ENCODE peak calls at places on chromosomes 16 and 17, in eight cellular contexts. G is A549, J is transverse colon, D is tibial nerve, S is sigmoid colon, Z is upper lobe of left lung, T is stomach, I is SK-N-SH. R is an unnamed sample.

GRCh38 chr16:14211856-14212543 is 140.9 kb downstream of the MRTFB start:
- DNase-seq in T (no peak), J (no peak), I (no peak), D (no peak), Z (no peak), S (no peak), G (no peak), R (no peak)

GRCh38 chr16:84277244-84277823 is 17.3 kb upstream of the WFDC1 start:
- DNase-seq in S (peak), J (peak), T (peak), D (peak), G (peak), I (peak), Z (peak), R (peak)

GRCh38 chr17:73575470-73576235 is 68.6 kb downstream of the SDK2 start:
- DNase-seq in J (no peak), S (no peak), D (no peak), T (no peak), Z (no peak), G (no peak), I (peak), R (no peak)

GRCh38 chr16:68287276-68288251 is 23.2 kb downstream of the SLC7A6OS start:
- DNase-seq in I (no peak), S (peak), G (peak), J (no peak), D (peak), Z (peak), T (no peak), R (no peak)

GRCh38 chr17:40023590-40024292 is 8.5 kb downstream of the CSF3 start:
- DNase-seq in J (peak), D (no peak), I (no peak), G (no peak), T (peak), S (peak), Z (peak), R (no peak)

GRCh38 chr17:74259667-74260524 is 14.1 kb upstream of the DNAI2 start:
- DNase-seq in D (no peak), G (no peak), S (no peak), J (no peak), T (no peak), I (peak), Z (no peak), R (no peak)

GRCh38 chr16:12771341-12771798 is 32.3 kb downstream of the CPPED1 start:
- DNase-seq in T (peak), Z (no peak), D (no peak), S (no peak), I (no peak), G (no peak), J (no peak), R (peak)

GRCh38 chr16:14148569-14148968 is 77.5 kb downstream of the MRTFB start:
- DNase-seq in D (no peak), Z (no peak), S (no peak), G (peak), I (no peak), J (no peak), T (no peak), R (no peak)

GRCh38 chr17:77616243-77616731 is 342.2 kb upstream of the TNRC6C start:
- DNase-seq in D (no peak), G (peak), I (no peak), Z (no peak), J (no peak), S (no peak), T (no peak), R (no peak)

GRCh38 chr16:14302399-14303181 is 231.5 kb downstream of the MRTFB start:
- DNase-seq in Z (no peak), D (no peak), S (no peak), I (peak), T (no peak), J (peak), G (peak), R (no peak)

GRCh38 chr17:63943745-63944144 is 11.6 kb upstream of the CD79B start:
- DNase-seq in Z (no peak), I (no peak), J (no peak), T (no peak), S (no peak), D (no peak), G (no peak), R (no peak)

GRCh38 chr17:39306509-39307212 is 80.9 kb upstream of the STAC2 start:
- DNase-seq in J (no peak), G (no peak), Z (no peak), T (no peak), S (no peak), D (no peak), I (no peak), R (no peak)

GRCh38 chr16:26959416-26960009 is 107.2 kb upstream of the C16orf82 start:
- DNase-seq in T (no peak), G (no peak), S (no peak), J (no peak), Z (no peak), I (no peak), D (no peak), R (no peak)

GRCh38 chr17:16286009-16286946 is 67.0 kb downstream of the CENPV start:
- DNase-seq in J (peak), D (peak), I (peak), G (peak), T (peak), S (peak), Z (peak), R (peak)

GRCh38 chr16:35364263-35364662 is 1904.9 kb downstream of the TP53TG3F start:
- DNase-seq in J (no peak), Z (no peak), I (no peak), G (no peak), S (no peak), T (no peak), D (no peak), R (no peak)

GRCh38 chr17:58413684-58414083 is 3.6 kb downstream of the RNF43 start:
- DNase-seq in S (no peak), I (no peak), D (no peak), Z (no peak), G (no peak), T (no peak), J (no peak), R (no peak)

GRCh38 chr17:77851921-77852320 is 106.6 kb upstream of the TNRC6C start:
- DNase-seq in T (no peak), J (no peak), S (no peak), I (no peak), D (no peak), G (no peak), Z (no peak), R (no peak)

GRCh38 chr17:4332296-4332970 is 34.0 kb downstream of the UBE2G1 start:
- DNase-seq in T (no peak), I (no peak), G (no peak), D (no peak), J (no peak), Z (no peak), S (no peak), R (no peak)

GRCh38 chr16:12494716-12495115 is 309.0 kb downstream of the CPPED1 start:
- DNase-seq in G (no peak), Z (no peak), S (no peak), D (no peak), J (no peak), T (no peak), I (no peak), R (no peak)

GRCh38 chr17:67229109-67229991 is 15.6 kb downstream of the HELZ start:
- DNase-seq in T (no peak), J (no peak), Z (no peak), S (no peak), D (no peak), I (no peak), G (no peak), R (no peak)

GRCh38 chr16:14286381-14287230 is 215.5 kb downstream of the MRTFB start:
- DNase-seq in Z (no peak), D (no peak), T (no peak), G (no peak), I (no peak), S (no peak), J (peak), R (no peak)

GRCh38 chr17:81991684-81992513 is 14.5 kb downstream of the ASPSCR1 start:
- DNase-seq in Z (peak), J (peak), D (peak), T (peak), S (peak), I (peak), G (peak), R (peak)

GRCh38 chr16:86878290-86879160 is 300.2 kb downstream of the FOXL1 start:
- DNase-seq in G (no peak), D (no peak), Z (no peak), I (no peak), T (no peak), S (no peak), J (no peak), R (no peak)

GRCh38 chr16:19356024-19356952 is 61.4 kb upstream of the TMC5 start:
- DNase-seq in G (no peak), S (no peak), I (no peak), T (no peak), D (no peak), Z (no peak), J (no peak), R (no peak)

GRCh38 chr16:86531193-86531550 is 20.8 kb downstream of the FOXF1 start:
- DNase-seq in D (peak), T (no peak), S (peak), Z (no peak), G (no peak), J (peak), I (no peak), R (no peak)

GRCh38 chr16:3454093-3454492 is 10.6 kb downstream of the NAA60 start:
- DNase-seq in D (no peak), I (no peak), S (no peak), J (no peak), G (peak), Z (no peak), T (peak), R (peak)

GRCh38 chr17:17028059-17028877 is 14.0 kb upstream of the MPRIP start:
- DNase-seq in I (peak), G (peak), J (peak), D (peak), S (peak), Z (peak), T (peak), R (peak)

GRCh38 chr17:57008958-57009357 is 31.0 kb downstream of the SCPEP1 start:
- DNase-seq in I (no peak), S (no peak), T (no peak), G (no peak), J (no peak), D (no peak), Z (no peak), R (no peak)

GRCh38 chr16:30896890-30897730 is 696 bp downstream of the CTF1 start:
- DNase-seq in J (peak), G (peak), S (peak), D (peak), T (peak), Z (peak), I (peak), R (peak)

GRCh38 chr16:76931186-76931585 is 259.8 kb upstream of the MON1B start:
- DNase-seq in J (no peak), I (no peak), Z (no peak), T (no peak), D (no peak), G (no peak), S (no peak), R (no peak)
- TF ChIP-seq EP300 in J (no peak), I (no peak), Z (no peak), T (no peak), D (no peak), G (no peak), S (no peak), R (no peak)

DNA sequence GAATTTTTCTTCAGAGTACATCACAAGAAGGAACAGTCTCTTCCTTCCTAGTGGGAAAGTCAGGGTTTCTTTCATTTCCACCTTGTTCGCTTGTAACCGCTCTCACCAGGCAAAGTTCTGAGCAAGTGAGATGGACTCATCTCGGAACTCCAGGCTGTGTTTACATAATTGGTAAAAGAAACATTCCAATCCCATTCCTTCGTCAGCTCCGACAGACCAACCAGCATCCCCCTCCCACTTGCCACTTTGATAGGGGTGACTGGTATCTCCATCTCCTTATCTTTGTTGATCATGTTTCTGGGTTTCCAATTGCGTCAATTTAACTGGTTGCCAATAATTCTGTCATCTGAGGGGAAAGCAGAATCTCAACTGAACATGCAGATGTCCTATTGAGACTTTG is 36.8 kb upstream of the LYRM9 start:
- DNase-seq in T (no peak), G (peak), S (no peak), D (no peak), I (no peak), J (no peak), Z (no peak), R (no peak)
- TF ChIP-seq EP300 in T (no peak), G (no peak), S (no peak), D (no peak), I (no peak), J (no peak), Z (no peak), R (no peak)

DNA sequence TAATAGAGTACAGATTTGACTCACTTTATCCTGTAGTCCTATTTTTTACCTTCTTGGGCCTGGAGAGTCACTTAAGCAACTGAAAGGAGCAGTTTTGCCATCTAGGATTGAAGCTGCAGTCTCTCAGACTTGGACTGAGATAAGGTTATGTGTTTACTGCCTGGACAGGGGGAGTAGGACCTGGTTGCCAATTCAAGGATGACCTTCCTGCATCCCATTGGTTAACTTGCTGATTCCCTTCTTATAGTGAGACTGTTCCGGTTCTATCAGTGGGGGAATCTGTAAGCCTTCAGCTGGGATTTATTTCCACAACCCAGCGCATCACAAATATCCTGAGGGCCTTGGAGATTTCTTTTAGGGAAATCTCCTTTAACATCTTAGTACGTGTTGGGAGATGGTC is 2.9 kb downstream of the UBN1 start:
- DNase-seq in S (no peak), T (no peak), G (no peak), Z (no peak), I (peak), J (no peak), D (no peak), R (no peak)
- TF ChIP-seq EP300 in S (no peak), T (no peak), G (no peak), Z (no peak), I (no peak), J (no peak), D (no peak), R (no peak)

GRCh38 chr16:80803341-80804060 is 897 bp downstream of the CDYL2 start:
- DNase-seq in I (peak), S (no peak), G (no peak), Z (peak), D (no peak), J (peak), T (peak), R (no peak)
- TF ChIP-seq EP300 in I (no peak), S (no peak), G (no peak), Z (no peak), D (no peak), J (no peak), T (no peak), R (no peak)